ENCODE peak calls at places on chromosomes 13 and 19, in ten cellular contexts. S is neural crest cell; P is AG08395; V is bronchial epithelial cell; Y is NCI-H2029; L is NCI-H1092; B is occipital lobe; Z is NCI-H1417; G is stimulated activated CD4-positive, alpha-beta T cell treated with anti-CD3 and anti-CD28 coated beads, Interleukin-1b, Interleukin-23, amount 100 ng/mL, for 1 hour; H is activated CD4-positive, alpha-beta T cell treated with anti-CD3 and anti-CD28 coated beads, Interleukin-2, amount 50 U/mL, for 4 hours. U is an unnamed sample.

GRCh38 chr19:29467824-29468401 is 57.9 kb upstream of the VSTM2B start:
- DNase-seq in V (peak), S (no peak), G (no peak), Y (peak), L (no peak), P (no peak), Z (no peak), B (no peak), H (no peak), U (no peak)

GRCh38 chr19:4759388-4760284 is 31.9 kb upstream of the FEM1A start:
- DNase-seq in Y (peak), S (peak), B (peak), L (peak), Z (peak), G (peak), V (peak), P (peak), H (peak), U (peak)

GRCh38 chr19:18649371-18650047 is 12.7 kb downstream of the KLHL26 start:
- DNase-seq in V (peak), H (no peak), P (peak), L (no peak), G (no peak), Z (no peak), B (no peak), S (peak), Y (no peak), U (no peak)

GRCh38 chr19:11246941-11247340 is 7.5 kb downstream of the ANGPTL8 start:
- DNase-seq in V (no peak), Z (no peak), Y (no peak), P (no peak), G (no peak), S (no peak), H (no peak), L (no peak), B (no peak), U (no peak)

GRCh38 chr13:27379694-27380596 is 44.5 kb upstream of the GTF3A start:
- DNase-seq in S (peak), P (peak), Y (peak), L (peak), B (peak), H (peak), Z (peak), G (peak), V (peak), U (no peak)

GRCh38 chr19:58563034-58563573 is 4.7 kb upstream of the UBE2M start:
- DNase-seq in B (no peak), L (no peak), Z (no peak), G (no peak), V (no peak), P (no peak), Y (no peak), S (no peak), H (no peak), U (no peak)

GRCh38 chr19:46412034-46412982 is 1.1 kb downstream of the CCDC8 start:
- DNase-seq in Z (no peak), H (no peak), V (no peak), S (no peak), G (no peak), B (no peak), Y (no peak), P (no peak), L (no peak), U (no peak)

GRCh38 chr19:16038196-16038695 is 38.0 kb upstream of the TPM4 start:
- DNase-seq in Z (no peak), G (no peak), B (no peak), Y (no peak), V (no peak), L (no peak), P (no peak), H (no peak), S (no peak), U (no peak)